ENCODE peak calls at places on chromosomes 6 and 20, in four cellular contexts. One of them, this sample, is unnamed. For H3K9me3, the result is how much of the 10 kb centered on the place peaks cover.

GRCh38 chr6:1418471-1419191 is 29.3 kb downstream of the FOXF2 start:
- DNase-seq in endodermal cell: no peak
- DNase-seq in breast epithelium: no peak
- DNase-seq in CD8-positive, alpha-beta T cell: no peak
- DNase-seq in this sample: no peak

GRCh38 chr6:160167547-160168391 is 46.2 kb downstream of the SLC22A1 start:
- DNase-seq in breast epithelium: no peak
- DNase-seq in CD8-positive, alpha-beta T cell: no peak
- DNase-seq in endodermal cell: no peak
- DNase-seq in this sample: no peak

GRCh38 chr6:31575335-31575901 is at the start of gene TNF:
- DNase-seq in breast epithelium: no peak
- DNase-seq in CD8-positive, alpha-beta T cell: peak
- DNase-seq in endodermal cell: peak
- DNase-seq in this sample: peak

GRCh38 chr20:49584418-49585382 is 16.8 kb upstream of the PTGIS start:
- DNase-seq in breast epithelium: no peak
- DNase-seq in CD8-positive, alpha-beta T cell: no peak
- DNase-seq in endodermal cell: no peak
- DNase-seq in this sample: no peak

GRCh38 chr6:46949662-46950280 is 28.0 kb upstream of the ADGRF5 start:
- DNase-seq in endodermal cell: no peak
- DNase-seq in breast epithelium: no peak
- DNase-seq in CD8-positive, alpha-beta T cell: no peak
- DNase-seq in this sample: no peak

GRCh38 chr20:35091808-35092523 is 641 bp downstream of the TRPC4AP start:
- DNase-seq in breast epithelium: no peak
- DNase-seq in CD8-positive, alpha-beta T cell: no peak
- DNase-seq in endodermal cell: no peak
- DNase-seq in this sample: peak

GRCh38 chr6:136539967-136540366 is 10.3 kb downstream of the MAP7 start:
- DNase-seq in CD8-positive, alpha-beta T cell: no peak
- DNase-seq in breast epithelium: no peak
- DNase-seq in endodermal cell: no peak
- DNase-seq in this sample: no peak

GRCh38 chr20:16528078-16528477 is 45.2 kb downstream of the KIF16B start:
- DNase-seq in CD8-positive, alpha-beta T cell: no peak
- DNase-seq in breast epithelium: no peak
- DNase-seq in endodermal cell: no peak
- DNase-seq in this sample: no peak

GRCh38 chr6:117601811-117602150 is 530 bp downstream of the GOPC start:
- DNase-seq in breast epithelium: no peak
- DNase-seq in endodermal cell: no peak
- DNase-seq in CD8-positive, alpha-beta T cell: no peak
- DNase-seq in this sample: no peak

GRCh38 chr6:5827061-5828037 is 179.4 kb downstream of the NRN1 start:
- DNase-seq in endodermal cell: no peak
- DNase-seq in breast epithelium: no peak
- DNase-seq in CD8-positive, alpha-beta T cell: no peak
- DNase-seq in this sample: no peak

GRCh38 chr6:48184644-48185043 is 73.6 kb upstream of the PTCHD4 start:
- DNase-seq in CD8-positive, alpha-beta T cell: no peak
- DNase-seq in breast epithelium: no peak
- DNase-seq in endodermal cell: no peak
- DNase-seq in this sample: no peak

GRCh38 chr6:75296811-75297779 is 12.5 kb upstream of the TMEM30A start:
- DNase-seq in CD8-positive, alpha-beta T cell: no peak
- DNase-seq in endodermal cell: no peak
- DNase-seq in breast epithelium: no peak
- DNase-seq in this sample: peak

GRCh38 chr20:19688031-19688806 is 69.8 kb upstream of the RIN2 start:
- DNase-seq in breast epithelium: peak
- DNase-seq in endodermal cell: peak
- DNase-seq in CD8-positive, alpha-beta T cell: no peak
- DNase-seq in this sample: no peak

GRCh38 chr6:166626177-166627038 is 643 bp downstream of the RPS6KA2 start:
- DNase-seq in breast epithelium: peak
- DNase-seq in CD8-positive, alpha-beta T cell: peak
- DNase-seq in endodermal cell: peak
- DNase-seq in this sample: peak

GRCh38 chr6:444653-445275 is 53.2 kb downstream of the IRF4 start:
- DNase-seq in breast epithelium: no peak
- DNase-seq in endodermal cell: no peak
- DNase-seq in CD8-positive, alpha-beta T cell: peak
- DNase-seq in this sample: peak

GRCh38 chr20:19254086-19254821 is 41.8 kb downstream of the SLC24A3 start:
- DNase-seq in CD8-positive, alpha-beta T cell: no peak
- DNase-seq in breast epithelium: no peak
- DNase-seq in endodermal cell: peak
- DNase-seq in this sample: no peak

GRCh38 chr6:93849857-93850256 is 430.5 kb upstream of the EPHA7 start:
- DNase-seq in endodermal cell: no peak
- DNase-seq in breast epithelium: no peak
- DNase-seq in CD8-positive, alpha-beta T cell: no peak
- DNase-seq in this sample: no peak

GRCh38 chr20:23161968-23162696 is 76.0 kb upstream of the CD93 start:
- DNase-seq in CD8-positive, alpha-beta T cell: no peak
- DNase-seq in breast epithelium: peak
- DNase-seq in endodermal cell: no peak
- DNase-seq in this sample: no peak

GRCh38 chr20:56247954-56248782 is at the start of gene MC3R:
- DNase-seq in CD8-positive, alpha-beta T cell: peak
- DNase-seq in breast epithelium: peak
- DNase-seq in endodermal cell: peak
- DNase-seq in this sample: peak

GRCh38 chr20:56249244-56249955 is 868 bp downstream of the MC3R start:
- DNase-seq in endodermal cell: peak
- DNase-seq in breast epithelium: no peak
- DNase-seq in CD8-positive, alpha-beta T cell: no peak
- DNase-seq in this sample: no peak

GRCh38 chr20:56244259-56244658 is 4.3 kb upstream of the MC3R start:
- DNase-seq in CD8-positive, alpha-beta T cell: no peak
- DNase-seq in endodermal cell: no peak
- DNase-seq in breast epithelium: no peak
- DNase-seq in this sample: no peak

DNA sequence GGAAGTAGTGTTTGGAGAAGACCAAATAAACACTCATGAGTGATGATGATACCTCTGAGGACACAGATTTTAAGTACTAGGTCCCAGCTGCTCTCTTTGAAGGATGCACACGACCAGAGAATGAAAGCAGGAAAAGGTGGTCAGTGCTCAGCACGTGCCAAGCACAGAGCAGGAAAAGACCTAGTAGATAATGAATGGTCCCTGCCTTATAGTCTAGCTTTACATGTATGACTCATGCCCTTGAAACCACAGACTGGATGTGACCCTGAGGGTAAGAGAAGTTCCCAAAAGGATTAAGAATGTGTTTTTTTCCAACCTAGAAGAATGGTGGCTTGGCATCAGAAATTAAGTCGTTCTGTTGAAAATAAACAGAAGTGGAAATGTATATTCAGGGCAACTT is 2.8 kb upstream of the MC3R start:
- DNase-seq in endodermal cell: no peak
- DNase-seq in breast epithelium: no peak
- DNase-seq in CD8-positive, alpha-beta T cell: no peak
- DNase-seq in this sample: no peak
- H3K9me3 ChIP-seq in endodermal cell: under half
- H3K9me3 ChIP-seq in breast epithelium: under half
- H3K9me3 ChIP-seq in CD8-positive, alpha-beta T cell: under half
- H3K9me3 ChIP-seq in this sample: under half

GRCh38 chr20:17663040-17663399 is 19.0 kb downstream of the RRBP1 start:
- DNase-seq in endodermal cell: no peak
- DNase-seq in CD8-positive, alpha-beta T cell: no peak
- DNase-seq in breast epithelium: no peak
- DNase-seq in this sample: no peak

GRCh38 chr20:17661121-17661744 is 20.8 kb downstream of the RRBP1 start:
- DNase-seq in breast epithelium: no peak
- DNase-seq in endodermal cell: no peak
- DNase-seq in CD8-positive, alpha-beta T cell: no peak
- DNase-seq in this sample: no peak

GRCh38 chr20:17663486-17663885 is 18.6 kb downstream of the RRBP1 start:
- DNase-seq in endodermal cell: no peak
- DNase-seq in breast epithelium: no peak
- DNase-seq in CD8-positive, alpha-beta T cell: no peak
- DNase-seq in this sample: no peak

GRCh38 chr20:17664025-17664638 is 17.9 kb downstream of the RRBP1 start:
- DNase-seq in endodermal cell: no peak
- DNase-seq in CD8-positive, alpha-beta T cell: no peak
- DNase-seq in breast epithelium: no peak
- DNase-seq in this sample: no peak

DNA sequence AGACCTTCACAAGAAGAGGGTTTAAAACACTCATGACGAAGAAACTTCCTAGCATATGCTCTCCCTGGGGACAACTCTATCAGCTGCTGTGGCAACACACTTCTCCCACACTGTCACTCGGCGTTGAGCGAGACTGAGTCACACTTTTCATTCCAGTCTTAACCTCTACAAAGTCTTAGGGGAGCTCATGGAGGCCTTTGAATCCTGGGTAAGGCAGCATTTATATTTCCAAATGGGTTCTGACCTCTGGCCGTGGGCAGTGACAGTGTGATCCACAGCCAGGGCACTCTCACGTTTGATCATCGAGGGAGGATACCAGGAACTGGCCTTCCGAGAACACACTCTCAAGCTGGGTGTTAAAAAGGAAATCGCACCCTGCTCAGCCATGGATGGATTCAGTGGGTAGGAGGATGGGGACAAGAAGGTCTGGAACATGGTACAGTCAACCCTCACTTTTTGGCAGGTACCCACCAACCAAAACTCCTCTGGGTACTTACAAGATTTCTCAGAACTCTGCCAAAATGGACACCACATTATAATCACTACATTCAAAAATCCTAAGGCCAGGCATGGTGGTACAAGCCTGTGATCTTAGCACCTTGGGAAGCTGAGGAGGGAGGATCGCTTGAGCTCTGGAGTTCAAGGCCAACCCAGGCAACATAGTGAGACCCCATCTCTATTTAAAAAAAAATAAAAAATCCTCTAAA is 19.6 kb downstream of the RRBP1 start:
- DNase-seq in breast epithelium: no peak
- DNase-seq in CD8-positive, alpha-beta T cell: no peak
- DNase-seq in endodermal cell: no peak
- DNase-seq in this sample: no peak
- H3K4me3 ChIP-seq in breast epithelium: no peak
- H3K4me3 ChIP-seq in CD8-positive, alpha-beta T cell: no peak
- H3K4me3 ChIP-seq in endodermal cell: no peak
- H3K4me3 ChIP-seq in this sample: no peak

DNA sequence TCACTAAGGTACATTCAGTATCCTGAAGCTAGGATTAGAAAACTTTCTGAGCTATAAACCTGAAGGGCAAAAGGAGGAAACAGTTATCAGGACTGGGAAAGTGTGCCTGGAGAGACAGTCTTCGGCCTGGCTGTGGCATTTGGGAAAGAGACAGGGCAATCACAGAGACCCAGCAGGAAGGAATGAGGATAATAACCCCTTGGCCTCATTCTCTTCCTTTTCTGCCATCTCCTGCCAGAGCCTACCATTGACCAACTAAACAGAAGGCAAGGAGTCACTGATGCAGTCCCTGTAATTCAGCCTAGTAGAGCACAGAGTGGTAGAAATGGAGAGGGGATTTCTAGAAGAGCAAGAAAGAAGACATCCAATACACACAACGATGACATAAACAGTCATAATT is 359.4 kb downstream of the HDGFL1 start:
- DNase-seq in CD8-positive, alpha-beta T cell: no peak
- DNase-seq in endodermal cell: peak
- DNase-seq in breast epithelium: no peak
- DNase-seq in this sample: no peak
- H3K9me3 ChIP-seq in CD8-positive, alpha-beta T cell: under half
- H3K9me3 ChIP-seq in endodermal cell: under half
- H3K9me3 ChIP-seq in breast epithelium: under half
- H3K9me3 ChIP-seq in this sample: under half

DNA sequence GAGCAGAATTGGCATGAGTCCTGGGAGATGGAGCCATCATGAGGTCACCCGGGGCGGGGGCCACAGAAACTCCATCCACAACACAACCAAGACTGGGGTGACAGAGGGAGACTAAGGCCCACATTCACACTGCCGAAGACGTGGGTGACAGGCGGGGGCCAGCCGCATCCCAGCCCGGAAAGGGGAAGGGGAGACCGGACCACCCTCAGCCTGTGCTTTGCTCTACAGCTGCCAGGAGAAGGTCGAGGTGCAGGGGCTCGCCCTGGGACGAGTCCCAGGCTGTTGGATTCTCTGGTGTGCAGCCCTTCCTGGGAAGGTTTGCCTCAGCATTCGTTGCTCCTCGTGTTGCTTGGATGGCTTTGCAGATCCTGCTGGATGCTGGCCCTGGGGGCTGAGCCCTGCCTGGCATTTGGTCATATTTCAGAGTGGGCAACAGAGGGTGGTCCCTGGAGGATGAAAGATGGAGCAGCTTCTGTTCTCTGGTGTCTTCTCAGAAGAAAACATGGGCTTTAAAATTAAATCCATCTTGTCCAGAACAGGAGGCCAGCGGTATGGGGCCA is 328.9 kb downstream of the TAF4 start:
- DNase-seq in breast epithelium: no peak
- DNase-seq in CD8-positive, alpha-beta T cell: no peak
- DNase-seq in endodermal cell: no peak
- DNase-seq in this sample: no peak
- H3K4me3 ChIP-seq in breast epithelium: no peak
- H3K4me3 ChIP-seq in CD8-positive, alpha-beta T cell: no peak
- H3K4me3 ChIP-seq in endodermal cell: no peak
- H3K4me3 ChIP-seq in this sample: no peak

GRCh38 chr20:55583036-55583435 is 422.3 kb downstream of the CBLN4 start:
- DNase-seq in endodermal cell: no peak
- DNase-seq in breast epithelium: no peak
- DNase-seq in CD8-positive, alpha-beta T cell: no peak
- DNase-seq in this sample: no peak

GRCh38 chr20:55582498-55582897 is 422.8 kb downstream of the CBLN4 start:
- DNase-seq in breast epithelium: no peak
- DNase-seq in CD8-positive, alpha-beta T cell: no peak
- DNase-seq in endodermal cell: no peak
- DNase-seq in this sample: no peak

GRCh38 chr20:55579802-55580201 is 425.5 kb downstream of the CBLN4 start:
- DNase-seq in endodermal cell: no peak
- DNase-seq in breast epithelium: no peak
- DNase-seq in CD8-positive, alpha-beta T cell: no peak
- DNase-seq in this sample: no peak

GRCh38 chr20:55581519-55581918 is 423.8 kb downstream of the CBLN4 start:
- DNase-seq in breast epithelium: no peak
- DNase-seq in endodermal cell: no peak
- DNase-seq in CD8-positive, alpha-beta T cell: no peak
- DNase-seq in this sample: no peak

GRCh38 chr20:55580475-55580874 is 424.8 kb downstream of the CBLN4 start:
- DNase-seq in CD8-positive, alpha-beta T cell: no peak
- DNase-seq in breast epithelium: no peak
- DNase-seq in endodermal cell: no peak
- DNase-seq in this sample: no peak
- H3K9me3 ChIP-seq in CD8-positive, alpha-beta T cell: under half
- H3K9me3 ChIP-seq in breast epithelium: under half
- H3K9me3 ChIP-seq in endodermal cell: under half
- H3K9me3 ChIP-seq in this sample: under half

GRCh38 chr20:62412194-62413024 is 5.3 kb upstream of the CABLES2 start:
- DNase-seq in endodermal cell: no peak
- DNase-seq in breast epithelium: no peak
- DNase-seq in CD8-positive, alpha-beta T cell: no peak
- DNase-seq in this sample: no peak
- H3K4me3 ChIP-seq in endodermal cell: no peak
- H3K4me3 ChIP-seq in breast epithelium: no peak
- H3K4me3 ChIP-seq in CD8-positive, alpha-beta T cell: no peak
- H3K4me3 ChIP-seq in this sample: no peak

GRCh38 chr6:106860940-106861339 is 113.6 kb downstream of the CD24 start:
- DNase-seq in breast epithelium: no peak
- DNase-seq in endodermal cell: no peak
- DNase-seq in CD8-positive, alpha-beta T cell: no peak
- DNase-seq in this sample: no peak
- H3K9me3 ChIP-seq in breast epithelium: under half
- H3K9me3 ChIP-seq in endodermal cell: under half
- H3K9me3 ChIP-seq in CD8-positive, alpha-beta T cell: under half
- H3K9me3 ChIP-seq in this sample: under half

GRCh38 chr6:138571585-138572199 is 72.4 kb upstream of the NHSL1 start:
- DNase-seq in breast epithelium: no peak
- DNase-seq in CD8-positive, alpha-beta T cell: no peak
- DNase-seq in endodermal cell: no peak
- DNase-seq in this sample: no peak
- H3K4me3 ChIP-seq in breast epithelium: peak
- H3K4me3 ChIP-seq in CD8-positive, alpha-beta T cell: no peak
- H3K4me3 ChIP-seq in endodermal cell: peak
- H3K4me3 ChIP-seq in this sample: no peak

This sample was measured in CD4-positive, alpha-beta memory T cell.